ENCODE peak calls at places on chromosome 13, in ten cellular contexts. D is epithelial cell of esophagus; H is Calu3; O is left lung; K is tibial nerve; S is omental fat pad; Z is NB4; P is CD8-positive, alpha-beta T cell; V is neural progenitor cell; G is left ventricle myocardium inferior. U is an unnamed sample.

GRCh38 chr13:20429682-20430081 is 96.0 kb downstream of the CRYL1 start:
- DNase-seq in D (no peak), H (no peak), O (no peak), K (no peak), S (no peak), Z (no peak), P (no peak), V (no peak), G (no peak), U (no peak)

GRCh38 chr13:30421093-30422055 is 919 bp upstream of the UBE2L5 start:
- DNase-seq in D (peak), H (peak), O (peak), K (peak), S (no peak), Z (peak), P (peak), V (peak), G (peak), U (peak)

GRCh38 chr13:106440846-106441245 is 94.6 kb downstream of the EFNB2 start:
- DNase-seq in D (no peak), H (no peak), O (no peak), K (no peak), S (no peak), Z (no peak), P (no peak), V (peak), G (no peak), U (no peak)

GRCh38 chr13:73440296-73440895 is 381.6 kb downstream of the KLF5 start:
- DNase-seq in D (peak), H (no peak), O (no peak), K (no peak), S (no peak), Z (peak), P (no peak), V (peak), G (no peak), U (peak)

GRCh38 chr13:53098455-53098854 is 69.8 kb downstream of the OLFM4 start:
- DNase-seq in D (no peak), H (no peak), O (no peak), K (no peak), S (no peak), Z (no peak), P (no peak), V (no peak), G (no peak), U (no peak)

GRCh38 chr13:75312884-75313520 is 169.0 kb downstream of the TBC1D4 start:
- DNase-seq in D (no peak), H (no peak), O (no peak), K (no peak), S (no peak), Z (peak), P (peak), V (no peak), G (no peak), U (no peak)

GRCh38 chr13:30802953-30803478 is 67.7 kb downstream of the ALOX5AP start:
- DNase-seq in D (peak), H (peak), O (peak), K (peak), S (peak), Z (peak), P (peak), V (peak), G (peak), U (peak)

GRCh38 chr13:42867232-42867631 is 85.8 kb downstream of the FAM216B start:
- DNase-seq in D (no peak), H (no peak), O (peak), K (no peak), S (no peak), Z (no peak), P (no peak), V (no peak), G (no peak), U (no peak)

GRCh38 chr13:67283602-67284001 is 53.5 kb upstream of the PCDH9 start:
- DNase-seq in D (peak), H (peak), O (no peak), K (no peak), S (no peak), Z (no peak), P (no peak), V (no peak), G (no peak), U (no peak)

GRCh38 chr13:48731957-48732569 is 78.3 kb downstream of the CYSLTR2 start:
- DNase-seq in D (peak), H (peak), O (peak), K (peak), S (no peak), Z (peak), P (peak), V (peak), G (peak), U (peak)

GRCh38 chr13:36030670-36031331 is 100.4 kb downstream of the DCLK1 start:
- DNase-seq in D (peak), H (no peak), O (no peak), K (no peak), S (no peak), Z (no peak), P (no peak), V (peak), G (no peak), U (no peak)

GRCh38 chr13:29946093-29946492 is 95.7 kb upstream of the UBL3 start:
- DNase-seq in D (no peak), H (no peak), O (no peak), K (no peak), S (no peak), Z (no peak), P (peak), V (no peak), G (no peak), U (no peak)

GRCh38 chr13:28718186-28718537 is 608 bp downstream of the SLC46A3 start:
- DNase-seq in D (peak), H (no peak), O (no peak), K (peak), S (no peak), Z (peak), P (no peak), V (no peak), G (no peak), U (no peak)

GRCh38 chr13:27847669-27848068 is 55.4 kb downstream of the GSX1 start:
- DNase-seq in D (no peak), H (no peak), O (no peak), K (no peak), S (no peak), Z (no peak), P (no peak), V (no peak), G (no peak), U (no peak)

GRCh38 chr13:105312906-105313305 is 1222.6 kb downstream of the EFNB2 start:
- DNase-seq in D (no peak), H (no peak), O (no peak), K (no peak), S (no peak), Z (no peak), P (no peak), V (no peak), G (no peak), U (no peak)

GRCh38 chr13:32881792-32882175 is 134.4 kb upstream of the KL start:
- DNase-seq in D (peak), H (no peak), O (no peak), K (no peak), S (no peak), Z (no peak), P (no peak), V (no peak), G (no peak), U (no peak)

GRCh38 chr13:73971481-73971880 is 162.7 kb downstream of the KLF12 start:
- DNase-seq in D (no peak), H (no peak), O (no peak), K (no peak), S (no peak), Z (no peak), P (no peak), V (no peak), G (no peak), U (no peak)

GRCh38 chr13:42284068-42284467 is 12.1 kb downstream of the AKAP11 start:
- DNase-seq in D (no peak), H (no peak), O (no peak), K (no peak), S (no peak), Z (no peak), P (no peak), V (no peak), G (no peak), U (no peak)

GRCh38 chr13:112178769-112179168 is 111.8 kb downstream of the SOX1 start:
- DNase-seq in D (no peak), H (no peak), O (no peak), K (no peak), S (no peak), Z (no peak), P (no peak), V (no peak), G (no peak), U (no peak)

GRCh38 chr13:95494082-95494681 is 58.3 kb upstream of the CLDN10 start:
- DNase-seq in D (peak), H (peak), O (no peak), K (peak), S (no peak), Z (peak), P (no peak), V (peak), G (no peak), U (peak)

GRCh38 chr13:44719857-44720671 is 143.9 kb upstream of the TSC22D1 start:
- DNase-seq in D (no peak), H (no peak), O (no peak), K (peak), S (no peak), Z (no peak), P (no peak), V (no peak), G (no peak), U (no peak)

GRCh38 chr13:29901714-29902631 is 51.6 kb upstream of the UBL3 start:
- DNase-seq in D (peak), H (peak), O (no peak), K (peak), S (no peak), Z (peak), P (peak), V (no peak), G (peak), U (no peak)

GRCh38 chr13:66805657-66806056 is 424.5 kb downstream of the PCDH9 start:
- DNase-seq in D (no peak), H (no peak), O (no peak), K (peak), S (no peak), Z (no peak), P (no peak), V (no peak), G (no peak), U (no peak)

GRCh38 chr13:71169125-71169524 is 697.9 kb downstream of the DACH1 start:
- DNase-seq in D (no peak), H (no peak), O (no peak), K (no peak), S (no peak), Z (no peak), P (no peak), V (no peak), G (no peak), U (no peak)

GRCh38 chr13:45011198-45011597 is 21.9 kb downstream of the GPALPP1 start:
- DNase-seq in D (no peak), H (no peak), O (no peak), K (no peak), S (no peak), Z (no peak), P (no peak), V (no peak), G (no peak), U (no peak)

GRCh38 chr13:38960175-38960574 is 30.5 kb downstream of the STOML3 start:
- DNase-seq in D (no peak), H (no peak), O (no peak), K (no peak), S (no peak), Z (no peak), P (no peak), V (no peak), G (no peak), U (no peak)

GRCh38 chr13:78228211-78228610 is 309.6 kb upstream of the EDNRB start:
- DNase-seq in D (no peak), H (no peak), O (no peak), K (no peak), S (no peak), Z (no peak), P (no peak), V (no peak), G (no peak), U (no peak)

GRCh38 chr13:31408927-31409326 is 209.2 kb downstream of the B3GLCT start:
- DNase-seq in D (no peak), H (no peak), O (no peak), K (no peak), S (no peak), Z (no peak), P (no peak), V (no peak), G (no peak), U (no peak)

GRCh38 chr13:77213644-77214043 is 113.2 kb downstream of the MYCBP2 start:
- DNase-seq in D (peak), H (no peak), O (no peak), K (no peak), S (no peak), Z (no peak), P (no peak), V (no peak), G (no peak), U (no peak)
- TF ChIP-seq CTCF in D (no peak), H (no peak), O (no peak), K (no peak), S (no peak), Z (no peak), P (no peak), V (no peak), G (no peak), U (no peak)

GRCh38 chr13:113349050-113349449 is 14.9 kb downstream of the GRTP1 start:
- DNase-seq in D (no peak), H (no peak), O (no peak), K (no peak), S (no peak), Z (no peak), P (no peak), V (no peak), G (no peak), U (no peak)
- TF ChIP-seq CTCF in D (no peak), H (no peak), O (no peak), K (no peak), S (no peak), Z (no peak), P (no peak), V (no peak), G (no peak), U (no peak)

GRCh38 chr13:37105251-37105714 is at the start of gene CSNK1A1L:
- DNase-seq in D (no peak), H (no peak), O (peak), K (no peak), S (no peak), Z (no peak), P (no peak), V (no peak), G (no peak), U (no peak)

GRCh38 chr13:37107868-37108267 is 2.4 kb upstream of the CSNK1A1L start:
- DNase-seq in D (peak), H (no peak), O (no peak), K (no peak), S (no peak), Z (no peak), P (no peak), V (no peak), G (no peak), U (no peak)

GRCh38 chr13:37106642-37107041 is 1.2 kb upstream of the CSNK1A1L start:
- DNase-seq in D (no peak), H (no peak), O (no peak), K (no peak), S (no peak), Z (no peak), P (no peak), V (peak), G (no peak), U (no peak)

DNA sequence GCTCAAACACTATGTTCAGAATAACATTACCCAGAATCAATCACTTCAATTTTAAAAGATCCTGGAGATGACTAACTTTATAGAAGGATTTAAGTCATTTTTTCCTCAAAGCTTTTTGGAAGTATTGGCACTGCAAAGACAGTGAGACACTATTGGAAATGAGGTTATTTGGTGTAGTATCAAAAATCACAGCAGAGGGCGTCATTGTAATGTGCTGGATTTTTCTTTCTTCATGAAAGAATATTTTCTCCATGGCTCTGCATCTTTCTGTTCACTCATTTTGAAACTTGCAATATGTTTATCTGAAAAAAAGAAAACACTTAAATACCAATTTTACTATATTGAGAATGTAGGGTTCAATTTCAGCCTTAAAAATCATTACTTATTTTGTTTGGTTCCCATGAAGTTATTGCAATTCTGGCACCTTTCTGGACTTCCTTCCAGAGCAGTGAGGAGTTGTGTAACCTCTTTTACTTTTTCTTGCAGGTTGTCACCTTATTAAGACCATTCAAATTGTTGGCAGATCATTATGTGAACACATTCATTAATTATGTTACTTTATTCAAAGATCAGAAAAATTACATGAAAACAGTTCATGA is 3.7 kb upstream of the CSNK1A1L start:
- DNase-seq in D (peak), H (peak), O (no peak), K (peak), S (no peak), Z (peak), P (no peak), V (peak), G (no peak), U (no peak)
- TF ChIP-seq CTCF in D (peak), H (peak), O (peak), K (peak), S (no peak), Z (peak), P (peak), V (peak), G (peak), U (peak)

GRCh38 chr13:96796234-96796633 is 198.0 kb downstream of the OXGR1 start:
- DNase-seq in D (peak), H (no peak), O (no peak), K (no peak), S (no peak), Z (no peak), P (no peak), V (no peak), G (no peak), U (no peak)
- TF ChIP-seq CTCF in D (peak), H (no peak), O (no peak), K (no peak), S (no peak), Z (no peak), P (no peak), V (peak), G (no peak), U (no peak)

DNA sequence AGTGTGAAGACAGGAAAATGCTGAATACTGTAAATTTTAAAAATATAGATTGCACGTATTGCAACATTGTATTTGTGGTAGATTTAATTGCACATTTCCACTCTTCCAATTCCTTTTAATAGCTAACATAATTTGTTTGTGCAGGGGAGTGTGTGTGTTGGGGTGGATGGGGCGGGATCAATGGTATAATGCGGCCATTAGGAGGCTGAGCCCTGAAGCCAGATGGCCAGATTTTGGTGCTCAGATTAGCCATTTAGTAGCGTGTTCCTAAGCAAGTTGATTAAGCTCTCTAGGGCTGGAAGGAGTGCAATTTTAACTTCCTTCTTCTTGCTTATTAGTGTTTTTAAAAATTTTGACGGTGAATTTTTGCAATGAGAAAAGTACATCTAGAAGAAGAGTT is 5.8 kb downstream of the OXGR1 start:
- DNase-seq in D (no peak), H (no peak), O (no peak), K (no peak), S (no peak), Z (no peak), P (no peak), V (no peak), G (no peak), U (no peak)
- TF ChIP-seq CTCF in D (no peak), H (no peak), O (no peak), K (no peak), S (no peak), Z (no peak), P (no peak), V (no peak), G (no peak), U (no peak)

DNA sequence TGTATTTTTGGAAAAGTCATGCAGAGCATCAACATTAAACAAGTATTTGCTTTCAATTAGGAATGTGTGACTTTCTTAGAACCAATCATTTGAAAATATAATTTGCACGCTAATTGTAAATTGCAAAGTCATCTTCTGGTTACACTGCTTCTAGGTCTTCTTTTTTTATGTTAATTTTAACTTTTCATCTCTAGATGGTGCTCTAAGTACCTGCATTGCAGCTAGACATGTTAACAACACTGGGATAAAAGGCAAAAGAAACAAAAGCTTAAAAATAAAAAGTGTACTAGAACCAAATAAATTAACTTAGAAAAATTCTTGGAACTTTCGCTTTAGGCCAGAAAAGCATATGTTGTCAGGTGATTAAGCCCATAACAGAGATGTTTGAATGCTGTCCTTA is 2758.2 kb downstream of the PCDH9 start:
- DNase-seq in D (peak), H (no peak), O (no peak), K (no peak), S (no peak), Z (peak), P (no peak), V (no peak), G (no peak), U (no peak)
- TF ChIP-seq CTCF in D (peak), H (no peak), O (no peak), K (no peak), S (no peak), Z (no peak), P (no peak), V (peak), G (no peak), U (no peak)

GRCh38 chr13:99577934-99578917 is 77.0 kb downstream of the TM9SF2 start:
- DNase-seq in D (no peak), H (no peak), O (no peak), K (no peak), S (no peak), Z (peak), P (no peak), V (no peak), G (no peak), U (no peak)
- TF ChIP-seq CTCF in D (peak), H (no peak), O (no peak), K (peak), S (no peak), Z (peak), P (no peak), V (peak), G (peak), U (no peak)